ENCODE peak calls at places on chromosomes 16 and 17, in seven cellular contexts. B is NAMALWA, S is body of pancreas, E is T47D, Z is LoVo, U is cardiac fibroblast, H is HAP-1. F is an unnamed sample.

GRCh38 chr16:68781784-68782183 is 44.7 kb downstream of the CDH1 start:
- DNase-seq in S (no peak), B (no peak), Z (no peak), U (no peak), H (no peak), E (no peak), F (no peak)

GRCh38 chr17:63364387-63364786 is 81.7 kb downstream of the CYB561 start:
- DNase-seq in U (peak; percentile 85), E (no peak), H (no peak), Z (no peak), B (no peak), S (no peak), F (no peak)

GRCh38 chr17:4341616-4341977 is 24.9 kb downstream of the UBE2G1 start:
- DNase-seq in E (no peak), B (no peak), H (no peak), S (no peak), U (no peak), Z (no peak), F (no peak)

GRCh38 chr16:80824623-80825364 is 20.4 kb upstream of the CDYL2 start:
- DNase-seq in U (peak; percentile 81), S (peak; percentile 65), Z (peak; percentile 68), B (peak; percentile 67), E (no peak), H (peak; percentile 64), F (no peak)

GRCh38 chr17:31296156-31296555 is 883 bp downstream of the OMG start:
- DNase-seq in S (no peak), H (peak; percentile 95), Z (no peak), E (no peak), U (no peak), B (no peak), F (no peak)

GRCh38 chr17:6953689-6954088 is 42.2 kb upstream of the ALOX12 start:
- DNase-seq in Z (no peak), H (no peak), S (no peak), E (no peak), U (no peak), B (no peak), F (no peak)

GRCh38 chr16:20879175-20880053 is 20.7 kb downstream of the DCUN1D3 start:
- DNase-seq in S (no peak), U (peak; percentile 59), Z (no peak), E (no peak), H (peak; percentile 6), B (no peak), F (no peak)

GRCh38 chr16:11560701-11561439 is 25.8 kb downstream of the LITAF start:
- DNase-seq in E (no peak), B (no peak), S (no peak), H (no peak), Z (no peak), U (peak; percentile 46), F (peak; percentile 34)

GRCh38 chr17:62950067-62950466 is 16.0 kb upstream of the TANC2 start:
- DNase-seq in E (no peak), S (peak; percentile 42), H (peak; percentile 93), B (no peak), U (peak; percentile 99), Z (peak; percentile 84), F (no peak)

GRCh38 chr16:89557230-89557935 is 3.1 kb upstream of the RPL13 start:
- DNase-seq in H (peak; percentile 68), Z (no peak), S (peak; percentile 83), E (peak; percentile 73), B (peak; percentile 86), U (peak; percentile 85), F (peak; percentile 75)

GRCh38 chr17:32527146-32527545 is 40.4 kb downstream of the CDK5R1 start:
- DNase-seq in H (no peak), E (no peak), S (no peak), Z (no peak), B (no peak), U (no peak), F (no peak)

GRCh38 chr16:84502075-84502474 is 2.4 kb downstream of the MEAK7 start:
- DNase-seq in H (no peak), E (no peak), S (no peak), Z (no peak), U (no peak), B (no peak), F (no peak)

GRCh38 chr17:18203308-18203707 is 19.7 kb downstream of the ALKBH5 start:
- DNase-seq in H (no peak), S (no peak), U (no peak), E (no peak), B (no peak), Z (peak; percentile 13), F (no peak)

GRCh38 chr17:81582341-81582740 is 30.2 kb upstream of the FAAP100 start:
- DNase-seq in S (no peak), E (no peak), Z (no peak), B (no peak), U (no peak), H (no peak), F (no peak)

GRCh38 chr16:31430380-31431052 is 2.4 kb upstream of the COX6A2 start:
- DNase-seq in S (no peak), H (no peak), Z (no peak), U (no peak), B (no peak), E (no peak), F (no peak)

GRCh38 chr16:67169642-67170167 is 633 bp upstream of the NOL3 start:
- DNase-seq in H (peak; percentile 28), E (no peak), U (no peak), Z (no peak), S (no peak), B (peak; percentile 63), F (no peak)

GRCh38 chr17:17269926-17270773 is 10.9 kb downstream of the COPS3 start:
- DNase-seq in S (peak; percentile 25), H (no peak), E (no peak), B (peak; percentile 24), U (no peak), Z (no peak), F (no peak)

GRCh38 chr17:348692-349425 is 3.7 kb downstream of the RPH3AL start:
- DNase-seq in H (no peak), S (peak; percentile 87), U (no peak), B (no peak), E (peak; percentile 76), Z (no peak), F (no peak)

GRCh38 chr16:88784074-88784855 is 755 bp downstream of the PIEZO1 start:
- DNase-seq in E (no peak), S (peak; percentile 73), B (peak; percentile 42), U (peak; percentile 89), H (peak; percentile 36), Z (peak; percentile 54), F (peak; percentile 22)

GRCh38 chr17:75325827-75326586 is 36.8 kb upstream of the SLC25A19 start:
- DNase-seq in B (no peak), E (no peak), S (no peak), Z (no peak), U (peak; percentile 93), H (no peak), F (no peak)

GRCh38 chr16:50771366-50771765 is 29.5 kb downstream of the CYLD start:
- DNase-seq in H (no peak), B (no peak), S (no peak), E (no peak), Z (no peak), U (no peak), F (no peak)

GRCh38 chr17:5823219-5823618 is 238.9 kb upstream of the NLRP1 start:
- DNase-seq in U (no peak), Z (no peak), E (no peak), B (no peak), H (no peak), S (no peak), F (no peak)

GRCh38 chr16:27374794-27375499 is 27.0 kb upstream of the IL21R start:
- DNase-seq in E (no peak), U (peak; percentile 80), B (peak; percentile 53), Z (peak; percentile 57), H (peak; percentile 52), S (peak; percentile 37), F (peak; percentile 19)